ENCODE peak calls at places on chromosomes 3 and 15, in six cellular contexts. I, D, M, Y, V and O are unnamed samples.
A peak's percentile ranks its signal among the peaks of the same experiment; 100 is the strongest.

GRCh38 chr15:41394924-41395323 is 7.4 kb downstream of the NDUFAF1 start:
- DNase-seq in I (no peak), M (no peak), Y (no peak), V (no peak), D (no peak), O (no peak)

GRCh38 chr3:149586871-149587270 is 71.0 kb downstream of the WWTR1 start:
- DNase-seq in V (no peak), Y (no peak), M (no peak), I (peak; percentile 88), D (no peak), O (no peak)

GRCh38 chr3:107431298-107432012 is 54.2 kb downstream of the CCDC54 start:
- DNase-seq in V (peak; percentile 75), D (peak; percentile 61), I (peak; percentile 55), Y (peak; percentile 76), M (peak; percentile 16), O (peak; percentile 92)

GRCh38 chr3:171829841-171830559 is 13.1 kb upstream of the TMEM212 start:
- DNase-seq in V (peak; percentile 81), D (peak; percentile 74), Y (peak; percentile 62), I (peak; percentile 83), M (no peak), O (peak; percentile 82)

GRCh38 chr3:82163907-82164520 is 402.6 kb upstream of the GBE1 start:
- DNase-seq in M (no peak), I (no peak), D (no peak), V (no peak), Y (no peak), O (no peak)

GRCh38 chr15:68709826-68710225 is 110.9 kb downstream of the ANP32A start:
- DNase-seq in Y (no peak), D (no peak), V (no peak), I (no peak), M (no peak), O (no peak)

GRCh38 chr3:24151595-24151994 is 206.5 kb downstream of the NR1D2 start:
- DNase-seq in D (no peak), M (no peak), Y (no peak), I (no peak), V (no peak), O (no peak)

GRCh38 chr15:52054381-52054780 is 35.4 kb downstream of the MAPK6 start:
- DNase-seq in D (no peak), M (no peak), I (no peak), Y (no peak), V (no peak), O (no peak)

GRCh38 chr15:91199511-91199910 is 99.5 kb downstream of the SV2B start:
- DNase-seq in M (no peak), D (no peak), V (no peak), Y (no peak), I (no peak), O (no peak)

GRCh38 chr15:28098766-28099554 is at the start of gene OCA2:
- DNase-seq in I (no peak), Y (peak; percentile 48), M (peak; percentile 33), D (peak; percentile 61), V (peak; percentile 74), O (peak; percentile 89)

GRCh38 chr3:140022061-140022781 is 87.2 kb downstream of the CLSTN2 start:
- DNase-seq in I (no peak), V (peak; percentile 19), Y (no peak), D (no peak), M (no peak), O (peak; percentile 72)

GRCh38 chr3:124243253-124243859 is 251.4 kb upstream of the ROPN1 start:
- DNase-seq in Y (no peak), M (no peak), V (no peak), I (no peak), D (no peak), O (no peak)

GRCh38 chr3:190306513-190307163 is 15.6 kb downstream of the CLDN1 start:
- DNase-seq in I (peak; percentile 86), V (peak; percentile 73), Y (no peak), M (no peak), D (no peak), O (no peak)

GRCh38 chr3:114380233-114380645 is 86.4 kb downstream of the TIGIT start:
- DNase-seq in V (peak; percentile 31), Y (peak; percentile 44), M (no peak), I (peak; percentile 86), D (peak; percentile 29), O (peak; percentile 89)

GRCh38 chr15:81498314-81498713 is 124.3 kb upstream of the TMC3 start:
- DNase-seq in Y (no peak), I (no peak), M (no peak), V (no peak), D (no peak), O (no peak)

GRCh38 chr15:85094685-85095084 is 113.0 kb downstream of the PDE8A start:
- DNase-seq in V (no peak), D (no peak), M (no peak), I (peak; percentile 19), Y (no peak), O (no peak)

GRCh38 chr3:77038928-77039605 is 832 bp upstream of the ROBO2 start:
- DNase-seq in I (peak; percentile 11), M (no peak), V (peak; percentile 8), Y (no peak), D (no peak), O (no peak)

GRCh38 chr3:13146643-13147143 is 73.5 kb upstream of the IQSEC1 start:
- DNase-seq in D (no peak), I (no peak), M (no peak), Y (no peak), V (peak; percentile 0), O (peak; percentile 21)

GRCh38 chr3:124978627-124979026 is 44.1 kb upstream of the MUC13 start:
- DNase-seq in Y (no peak), I (no peak), V (no peak), D (no peak), M (no peak), O (no peak)

GRCh38 chr15:41207687-41208448 is 22.7 kb downstream of the EXD1 start:
- DNase-seq in D (no peak), Y (no peak), M (no peak), I (peak; percentile 90), V (no peak), O (no peak)

GRCh38 chr3:131655076-131655685 is 152.4 kb upstream of the MRPL3 start:
- DNase-seq in V (no peak), M (no peak), Y (no peak), D (no peak), I (peak; percentile 71), O (no peak)

GRCh38 chr15:25185791-25186190 is 231.0 kb downstream of the SNRPN start:
- DNase-seq in I (no peak), Y (peak; percentile 11), M (no peak), V (no peak), D (no peak), O (peak; percentile 34)
- H3K9me3 ChIP-seq in I (peaks cover 37% of the 10 kb centered on the region), Y (peaks cover 73% of the 10 kb centered on the region), M (no peaks in the 10 kb centered on the region), V (no peaks in the 10 kb centered on the region), D (peaks cover 99% of the 10 kb centered on the region), O (peaks cover 9% of the 10 kb centered on the region)

GRCh38 chr3:177452487-177452886 is 255.2 kb upstream of the TBL1XR1 start:
- DNase-seq in Y (no peak), D (no peak), M (no peak), I (peak; percentile 96), V (no peak), O (no peak)
- H3K9me3 ChIP-seq in Y (no peaks in the 10 kb centered on the region), D (peaks cover 5% of the 10 kb centered on the region), M (no peaks in the 10 kb centered on the region), I (peaks cover 7% of the 10 kb centered on the region), V (no peaks in the 10 kb centered on the region), O (no peaks in the 10 kb centered on the region)

GRCh38 chr3:44642337-44642736 is 6.2 kb upstream of the ZNF35 start:
- DNase-seq in V (no peak), Y (no peak), M (no peak), D (no peak), I (no peak), O (no peak)

GRCh38 chr3:44647771-44648170 is 761 bp upstream of the ZNF35 start:
- DNase-seq in M (no peak), Y (no peak), I (no peak), D (no peak), V (no peak), O (no peak)

GRCh38 chr3:44648564-44649229 is at the start of gene ZNF35:
- DNase-seq in Y (peak; percentile 64), I (peak; percentile 85), V (peak; percentile 81), M (no peak), D (peak; percentile 75), O (peak; percentile 87)

GRCh38 chr3:44643024-44643423 is 5.5 kb upstream of the ZNF35 start:
- DNase-seq in D (no peak), Y (no peak), M (no peak), V (no peak), I (no peak), O (no peak)
- H3K9me3 ChIP-seq in D (peaks cover 69% of the 10 kb centered on the region), Y (peaks cover 37% of the 10 kb centered on the region), M (peaks cover 84% of the 10 kb centered on the region), V (peaks cover 5% of the 10 kb centered on the region), I (peaks cover 36% of the 10 kb centered on the region), O (peaks cover 27% of the 10 kb centered on the region)

GRCh38 chr15:26954403-26954802 is 16.6 kb upstream of the GABRG3 start:
- DNase-seq in I (no peak), D (no peak), Y (no peak), M (no peak), V (no peak), O (no peak)
- H3K9me3 ChIP-seq in I (peaks cover 13% of the 10 kb centered on the region), D (peaks cover 17% of the 10 kb centered on the region), Y (peaks cover 9% of the 10 kb centered on the region), M (peaks cover 6% of the 10 kb centered on the region), V (no peaks in the 10 kb centered on the region), O (peaks cover 8% of the 10 kb centered on the region)

DNA sequence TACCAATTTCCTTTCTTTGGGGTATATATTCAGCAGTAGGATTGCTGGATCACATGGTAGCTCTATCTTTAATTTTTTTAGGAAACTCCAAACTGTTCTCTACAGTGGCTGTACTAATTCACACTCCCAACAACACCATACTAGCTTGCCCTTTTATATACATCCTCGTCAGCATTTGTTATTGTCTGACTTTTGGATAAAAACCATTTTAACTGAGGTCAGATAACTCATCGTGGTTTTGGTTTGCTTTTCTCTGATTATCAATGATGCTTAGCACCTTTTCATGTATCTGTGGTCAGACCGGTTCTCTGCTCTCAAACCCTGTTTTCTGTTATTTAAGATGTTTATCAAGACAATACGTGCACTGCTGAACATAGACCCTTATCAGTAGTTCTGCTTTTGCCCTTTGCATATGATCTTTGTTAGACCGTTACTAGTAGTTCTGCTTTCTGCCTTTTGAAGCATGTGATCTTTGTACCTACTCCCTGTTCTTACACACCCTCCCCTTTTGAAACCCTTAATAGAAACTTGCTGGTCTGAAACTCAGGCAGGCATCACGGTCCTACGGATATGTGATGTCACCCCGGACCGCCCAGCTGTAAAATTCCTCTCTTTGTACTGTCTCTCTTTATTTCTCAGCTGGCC is 474.3 kb downstream of the RSL24D1 start:
- DNase-seq in I (no peak), V (no peak), Y (no peak), D (no peak), M (no peak), O (no peak)
- H3K9me3 ChIP-seq in I (peaks cover 9% of the 10 kb centered on the region), V (no peaks in the 10 kb centered on the region), Y (no peaks in the 10 kb centered on the region), D (peaks cover 36% of the 10 kb centered on the region), M (no peaks in the 10 kb centered on the region), O (peaks cover 7% of the 10 kb centered on the region)

GRCh38 chr15:67399925-67400324 is 121.0 kb upstream of the C15orf61 start:
- DNase-seq in V (peak; percentile 23), D (no peak), Y (no peak), M (no peak), I (no peak), O (no peak)

GRCh38 chr15:67397139-67397538 is 123.8 kb upstream of the C15orf61 start:
- DNase-seq in D (no peak), M (no peak), V (no peak), I (no peak), Y (no peak), O (no peak)

GRCh38 chr15:67400890-67401289 is 120.0 kb upstream of the C15orf61 start:
- DNase-seq in M (no peak), V (no peak), Y (no peak), D (no peak), I (no peak), O (no peak)

GRCh38 chr15:67396109-67396508 is 124.8 kb upstream of the C15orf61 start:
- DNase-seq in D (no peak), Y (no peak), V (no peak), M (no peak), I (no peak), O (no peak)
- H3K9me3 ChIP-seq in D (no peaks in the 10 kb centered on the region), Y (no peaks in the 10 kb centered on the region), V (no peaks in the 10 kb centered on the region), M (no peaks in the 10 kb centered on the region), I (no peaks in the 10 kb centered on the region), O (no peaks in the 10 kb centered on the region)